ENCODE peak calls at places on chromosomes 13 and 19, in eight cellular contexts. One of them, this sample, is unnamed.

GRCh38 chr19:16153582-16154336 is 10.3 kb downstream of the HSH2D start:
- DNase-seq in anterior cingulate cortex: no peak
- DNase-seq in progenitor cell of endocrine pancreas: no peak
- DNase-seq in activated T-cell treated with anti-CD3 and anti-CD28 coated beads, Interleukin-2, amount 50 U/mL, for 72 hours: no peak
- DNase-seq in dorsolateral prefrontal cortex: no peak
- DNase-seq in EL: no peak
- DNase-seq in myocyte: no peak
- DNase-seq in ACHN: no peak
- DNase-seq in this sample: peak

GRCh38 chr13:28220166-28220565 is 81.8 kb downstream of the PAN3 start:
- DNase-seq in myocyte: peak
- DNase-seq in activated T-cell treated with anti-CD3 and anti-CD28 coated beads, Interleukin-2, amount 50 U/mL, for 72 hours: no peak
- DNase-seq in ACHN: no peak
- DNase-seq in EL: peak
- DNase-seq in anterior cingulate cortex: no peak
- DNase-seq in dorsolateral prefrontal cortex: no peak
- DNase-seq in progenitor cell of endocrine pancreas: no peak
- DNase-seq in this sample: peak

GRCh38 chr19:30355586-30355985 is 16.6 kb upstream of the ZNF536 start:
- DNase-seq in anterior cingulate cortex: no peak
- DNase-seq in myocyte: no peak
- DNase-seq in dorsolateral prefrontal cortex: no peak
- DNase-seq in activated T-cell treated with anti-CD3 and anti-CD28 coated beads, Interleukin-2, amount 50 U/mL, for 72 hours: no peak
- DNase-seq in ACHN: no peak
- DNase-seq in EL: no peak
- DNase-seq in progenitor cell of endocrine pancreas: no peak
- DNase-seq in this sample: no peak

GRCh38 chr13:72788831-72789230 is 6.9 kb downstream of the PIBF1 start:
- DNase-seq in EL: no peak
- DNase-seq in ACHN: no peak
- DNase-seq in activated T-cell treated with anti-CD3 and anti-CD28 coated beads, Interleukin-2, amount 50 U/mL, for 72 hours: no peak
- DNase-seq in dorsolateral prefrontal cortex: no peak
- DNase-seq in myocyte: no peak
- DNase-seq in progenitor cell of endocrine pancreas: no peak
- DNase-seq in anterior cingulate cortex: no peak
- DNase-seq in this sample: no peak

GRCh38 chr19:7456964-7457541 is 31.8 kb downstream of the PEX11G start:
- DNase-seq in progenitor cell of endocrine pancreas: no peak
- DNase-seq in anterior cingulate cortex: no peak
- DNase-seq in myocyte: no peak
- DNase-seq in ACHN: no peak
- DNase-seq in activated T-cell treated with anti-CD3 and anti-CD28 coated beads, Interleukin-2, amount 50 U/mL, for 72 hours: no peak
- DNase-seq in dorsolateral prefrontal cortex: no peak
- DNase-seq in EL: peak
- DNase-seq in this sample: no peak

GRCh38 chr13:21075303-21076264 is 14.2 kb upstream of the LATS2 start:
- DNase-seq in dorsolateral prefrontal cortex: no peak
- DNase-seq in ACHN: no peak
- DNase-seq in progenitor cell of endocrine pancreas: peak
- DNase-seq in activated T-cell treated with anti-CD3 and anti-CD28 coated beads, Interleukin-2, amount 50 U/mL, for 72 hours: peak
- DNase-seq in EL: no peak
- DNase-seq in anterior cingulate cortex: no peak
- DNase-seq in myocyte: no peak
- DNase-seq in this sample: peak

GRCh38 chr19:15320118-15320517 is 12.2 kb downstream of the BRD4 start:
- DNase-seq in EL: peak
- DNase-seq in progenitor cell of endocrine pancreas: no peak
- DNase-seq in anterior cingulate cortex: no peak
- DNase-seq in myocyte: peak
- DNase-seq in dorsolateral prefrontal cortex: no peak
- DNase-seq in ACHN: no peak
- DNase-seq in activated T-cell treated with anti-CD3 and anti-CD28 coated beads, Interleukin-2, amount 50 U/mL, for 72 hours: no peak
- DNase-seq in this sample: no peak

GRCh38 chr19:49862411-49863253 is 4.7 kb downstream of the PNKP start:
- DNase-seq in ACHN: no peak
- DNase-seq in EL: no peak
- DNase-seq in progenitor cell of endocrine pancreas: no peak
- DNase-seq in anterior cingulate cortex: no peak
- DNase-seq in activated T-cell treated with anti-CD3 and anti-CD28 coated beads, Interleukin-2, amount 50 U/mL, for 72 hours: no peak
- DNase-seq in dorsolateral prefrontal cortex: no peak
- DNase-seq in myocyte: no peak
- DNase-seq in this sample: no peak

GRCh38 chr19:996051-996838 is 4.0 kb upstream of the GRIN3B start:
- DNase-seq in ACHN: no peak
- DNase-seq in anterior cingulate cortex: no peak
- DNase-seq in activated T-cell treated with anti-CD3 and anti-CD28 coated beads, Interleukin-2, amount 50 U/mL, for 72 hours: peak
- DNase-seq in progenitor cell of endocrine pancreas: no peak
- DNase-seq in myocyte: peak
- DNase-seq in dorsolateral prefrontal cortex: no peak
- DNase-seq in EL: peak
- DNase-seq in this sample: peak

GRCh38 chr19:8143041-8143440 is 6.4 kb downstream of the FBN3 start:
- DNase-seq in progenitor cell of endocrine pancreas: no peak
- DNase-seq in ACHN: no peak
- DNase-seq in anterior cingulate cortex: no peak
- DNase-seq in EL: peak
- DNase-seq in dorsolateral prefrontal cortex: no peak
- DNase-seq in activated T-cell treated with anti-CD3 and anti-CD28 coated beads, Interleukin-2, amount 50 U/mL, for 72 hours: no peak
- DNase-seq in myocyte: no peak
- DNase-seq in this sample: no peak

GRCh38 chr19:33704271-33704670 is 82.5 kb downstream of the CHST8 start:
- DNase-seq in progenitor cell of endocrine pancreas: no peak
- DNase-seq in anterior cingulate cortex: no peak
- DNase-seq in myocyte: no peak
- DNase-seq in dorsolateral prefrontal cortex: peak
- DNase-seq in ACHN: no peak
- DNase-seq in EL: no peak
- DNase-seq in activated T-cell treated with anti-CD3 and anti-CD28 coated beads, Interleukin-2, amount 50 U/mL, for 72 hours: no peak
- DNase-seq in this sample: no peak

GRCh38 chr13:37681295-37682032 is 82.9 kb upstream of the POSTN start:
- DNase-seq in activated T-cell treated with anti-CD3 and anti-CD28 coated beads, Interleukin-2, amount 50 U/mL, for 72 hours: no peak
- DNase-seq in anterior cingulate cortex: no peak
- DNase-seq in ACHN: no peak
- DNase-seq in progenitor cell of endocrine pancreas: no peak
- DNase-seq in EL: peak
- DNase-seq in myocyte: peak
- DNase-seq in dorsolateral prefrontal cortex: no peak
- DNase-seq in this sample: no peak

GRCh38 chr19:19134687-19135158 is 3.6 kb downstream of the TMEM161A start:
- DNase-seq in myocyte: peak
- DNase-seq in progenitor cell of endocrine pancreas: peak
- DNase-seq in EL: no peak
- DNase-seq in anterior cingulate cortex: no peak
- DNase-seq in dorsolateral prefrontal cortex: no peak
- DNase-seq in ACHN: no peak
- DNase-seq in activated T-cell treated with anti-CD3 and anti-CD28 coated beads, Interleukin-2, amount 50 U/mL, for 72 hours: peak
- DNase-seq in this sample: no peak

GRCh38 chr13:37348916-37349653 is 243.6 kb upstream of the CSNK1A1L start:
- DNase-seq in progenitor cell of endocrine pancreas: no peak
- DNase-seq in dorsolateral prefrontal cortex: no peak
- DNase-seq in activated T-cell treated with anti-CD3 and anti-CD28 coated beads, Interleukin-2, amount 50 U/mL, for 72 hours: no peak
- DNase-seq in EL: no peak
- DNase-seq in ACHN: no peak
- DNase-seq in anterior cingulate cortex: no peak
- DNase-seq in myocyte: no peak
- DNase-seq in this sample: no peak

GRCh38 chr13:63107163-63107935 is 1691.7 kb upstream of the PCDH20 start:
- DNase-seq in dorsolateral prefrontal cortex: no peak
- DNase-seq in activated T-cell treated with anti-CD3 and anti-CD28 coated beads, Interleukin-2, amount 50 U/mL, for 72 hours: no peak
- DNase-seq in EL: no peak
- DNase-seq in ACHN: no peak
- DNase-seq in anterior cingulate cortex: no peak
- DNase-seq in progenitor cell of endocrine pancreas: no peak
- DNase-seq in myocyte: no peak
- DNase-seq in this sample: no peak

GRCh38 chr13:95676100-95676774 is 702 bp upstream of the DNAJC3 start:
- DNase-seq in anterior cingulate cortex: no peak
- DNase-seq in myocyte: no peak
- DNase-seq in progenitor cell of endocrine pancreas: no peak
- DNase-seq in dorsolateral prefrontal cortex: no peak
- DNase-seq in ACHN: peak
- DNase-seq in EL: peak
- DNase-seq in activated T-cell treated with anti-CD3 and anti-CD28 coated beads, Interleukin-2, amount 50 U/mL, for 72 hours: peak
- DNase-seq in this sample: peak

GRCh38 chr13:44064376-44064775 is 184.7 kb downstream of the LACC1 start:
- DNase-seq in activated T-cell treated with anti-CD3 and anti-CD28 coated beads, Interleukin-2, amount 50 U/mL, for 72 hours: no peak
- DNase-seq in progenitor cell of endocrine pancreas: no peak
- DNase-seq in dorsolateral prefrontal cortex: no peak
- DNase-seq in EL: peak
- DNase-seq in myocyte: no peak
- DNase-seq in anterior cingulate cortex: no peak
- DNase-seq in ACHN: no peak
- DNase-seq in this sample: no peak

GRCh38 chr13:95154441-95154886 is 146.8 kb downstream of the ABCC4 start:
- DNase-seq in myocyte: no peak
- DNase-seq in ACHN: no peak
- DNase-seq in dorsolateral prefrontal cortex: no peak
- DNase-seq in EL: no peak
- DNase-seq in activated T-cell treated with anti-CD3 and anti-CD28 coated beads, Interleukin-2, amount 50 U/mL, for 72 hours: no peak
- DNase-seq in progenitor cell of endocrine pancreas: no peak
- DNase-seq in anterior cingulate cortex: no peak
- DNase-seq in this sample: no peak

GRCh38 chr13:46542833-46543232 is 10.1 kb upstream of the LRCH1 start:
- DNase-seq in ACHN: no peak
- DNase-seq in myocyte: no peak
- DNase-seq in EL: no peak
- DNase-seq in dorsolateral prefrontal cortex: no peak
- DNase-seq in progenitor cell of endocrine pancreas: no peak
- DNase-seq in activated T-cell treated with anti-CD3 and anti-CD28 coated beads, Interleukin-2, amount 50 U/mL, for 72 hours: no peak
- DNase-seq in anterior cingulate cortex: no peak
- DNase-seq in this sample: no peak

GRCh38 chr19:16327911-16328823 is 3.5 kb downstream of the KLF2 start:
- DNase-seq in anterior cingulate cortex: peak
- DNase-seq in ACHN: no peak
- DNase-seq in EL: peak
- DNase-seq in dorsolateral prefrontal cortex: peak
- DNase-seq in activated T-cell treated with anti-CD3 and anti-CD28 coated beads, Interleukin-2, amount 50 U/mL, for 72 hours: peak
- DNase-seq in progenitor cell of endocrine pancreas: no peak
- DNase-seq in myocyte: peak
- DNase-seq in this sample: peak

GRCh38 chr13:45086484-45086883 is 33.8 kb upstream of the GTF2F2 start:
- DNase-seq in EL: peak
- DNase-seq in progenitor cell of endocrine pancreas: no peak
- DNase-seq in ACHN: no peak
- DNase-seq in anterior cingulate cortex: no peak
- DNase-seq in myocyte: peak
- DNase-seq in dorsolateral prefrontal cortex: no peak
- DNase-seq in activated T-cell treated with anti-CD3 and anti-CD28 coated beads, Interleukin-2, amount 50 U/mL, for 72 hours: no peak
- DNase-seq in this sample: no peak

GRCh38 chr13:27644302-27644701 is 22.6 kb downstream of the POLR1D start:
- DNase-seq in activated T-cell treated with anti-CD3 and anti-CD28 coated beads, Interleukin-2, amount 50 U/mL, for 72 hours: no peak
- DNase-seq in EL: peak
- DNase-seq in dorsolateral prefrontal cortex: no peak
- DNase-seq in progenitor cell of endocrine pancreas: no peak
- DNase-seq in anterior cingulate cortex: no peak
- DNase-seq in myocyte: peak
- DNase-seq in ACHN: no peak
- DNase-seq in this sample: peak

GRCh38 chr19:45798995-45799517 is 6.4 kb upstream of the DMWD start:
- DNase-seq in anterior cingulate cortex: no peak
- DNase-seq in progenitor cell of endocrine pancreas: peak
- DNase-seq in EL: peak
- DNase-seq in dorsolateral prefrontal cortex: peak
- DNase-seq in activated T-cell treated with anti-CD3 and anti-CD28 coated beads, Interleukin-2, amount 50 U/mL, for 72 hours: peak
- DNase-seq in ACHN: peak
- DNase-seq in myocyte: peak
- DNase-seq in this sample: peak

This sample was measured in erythroblast.